ENCODE peak calls at places on chromosomes 16 and 17, in six cellular contexts. I is IMR-90, U is neuronal stem cell, F is H1, N is mesenchymal stem cell, X is trophoblast cell. W is an unnamed sample.

GRCh38 chr17:29181226-29181625 is 1.0 kb upstream of the MYO18A start:
- DNase-seq in F (no peak), N (no peak), X (no peak), I (no peak), U (no peak), W (peak; percentile 24)

GRCh38 chr16:29809031-29809747 is 2.8 kb upstream of the PRRT2 start:
- DNase-seq in X (no peak), U (no peak), F (no peak), I (no peak), N (no peak), W (no peak)

GRCh38 chr17:4719684-4720221 is 9.3 kb downstream of the ARRB2 start:
- DNase-seq in F (no peak), X (no peak), U (no peak), N (no peak), I (no peak), W (no peak)

GRCh38 chr17:81832608-81833159 is 407 bp downstream of the MCRIP1 start:
- DNase-seq in I (no peak), F (peak; percentile 71), X (peak; percentile 31), U (no peak), N (peak; percentile 44), W (no peak)

GRCh38 chr16:19765860-19766553 is 47.9 kb downstream of the IQCK start:
- DNase-seq in F (no peak), X (no peak), I (no peak), N (no peak), U (no peak), W (no peak)

GRCh38 chr16:23359092-23359760 is 57.1 kb downstream of the SCNN1B start:
- DNase-seq in X (peak; percentile 11), I (peak; percentile 5), N (no peak), F (no peak), U (no peak), W (no peak)

GRCh38 chr16:78706637-78707036 is 607.2 kb downstream of the WWOX start:
- DNase-seq in N (no peak), U (no peak), I (no peak), F (no peak), X (no peak), W (no peak)

GRCh38 chr17:77834170-77835115 is 124.1 kb upstream of the TNRC6C start:
- DNase-seq in U (no peak), F (no peak), X (peak; percentile 78), N (peak; percentile 84), I (peak; percentile 86), W (peak; percentile 84)

GRCh38 chr16:1174477-1175357 is 21.8 kb downstream of the CACNA1H start:
- DNase-seq in U (no peak), I (peak; percentile 51), F (no peak), N (peak; percentile 41), X (no peak), W (no peak)

GRCh38 chr16:81634380-81635121 is 144.5 kb upstream of the PLCG2 start:
- DNase-seq in U (no peak), N (peak; percentile 37), F (no peak), X (no peak), I (peak; percentile 73), W (no peak)

GRCh38 chr17:77613181-77613580 is 345.3 kb upstream of the TNRC6C start:
- DNase-seq in I (no peak), U (no peak), X (no peak), F (no peak), N (no peak), W (no peak)

GRCh38 chr17:3448059-3448630 is 14.5 kb upstream of the OR1E2 start:
- DNase-seq in X (no peak), N (no peak), U (no peak), I (no peak), F (no peak), W (no peak)

GRCh38 chr17:59626756-59627155 is 7.1 kb downstream of the CLTC start:
- DNase-seq in U (no peak), X (no peak), I (no peak), F (no peak), N (no peak), W (no peak)

GRCh38 chr17:76707985-76708807 is 2.6 kb downstream of the MXRA7 start:
- DNase-seq in F (peak; percentile 87), N (peak; percentile 49), X (no peak), U (peak; percentile 72), I (no peak), W (peak; percentile 93)

GRCh38 chr17:69677130-69677529 is 262.6 kb downstream of the MAP2K6 start:
- DNase-seq in U (no peak), X (no peak), N (no peak), I (no peak), F (no peak), W (no peak)

GRCh38 chr17:43720311-43721060 is 38.1 kb downstream of the SOST start:
- DNase-seq in N (peak; percentile 61), U (peak; percentile 68), I (peak; percentile 43), F (peak; percentile 81), X (peak; percentile 45), W (peak; percentile 81)

GRCh38 chr17:40852378-40852777 is 14.6 kb downstream of the KRT12 start:
- DNase-seq in U (no peak), F (no peak), X (no peak), I (no peak), N (no peak), W (no peak)
- H4K91ac ChIP-seq in U (no peak overlapping the region), F (no peak overlapping the region), X (no peak overlapping the region), I (no peak overlapping the region), N (no peak overlapping the region), W (no peak overlapping the region)

DNA sequence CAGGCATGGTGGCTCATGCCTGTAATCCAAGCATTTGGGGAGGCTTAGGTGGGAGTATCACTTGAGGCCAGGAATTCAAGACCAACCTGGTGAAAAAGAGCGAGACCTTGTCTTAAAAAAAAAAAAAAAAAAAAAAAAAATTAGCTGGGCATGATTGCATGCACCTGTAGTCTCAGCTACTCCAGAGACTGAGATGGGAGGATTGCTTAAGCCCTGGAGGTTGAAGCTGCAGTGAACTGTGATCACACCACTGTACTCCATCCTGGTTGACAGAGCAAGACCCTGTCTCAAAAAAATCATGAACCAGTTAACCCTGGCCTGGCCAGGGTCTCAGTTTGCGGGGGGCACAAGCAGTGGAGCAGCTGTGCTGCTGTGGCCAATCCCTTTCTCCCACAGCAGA is 48.5 kb downstream of the LDHD start:
- DNase-seq in U (no peak), F (no peak), X (no peak), N (no peak), I (no peak), W (no peak)
- H4K91ac ChIP-seq in U (no peak overlapping the region), F (no peak overlapping the region), X (no peak overlapping the region), N (no peak overlapping the region), I (no peak overlapping the region), W (no peak overlapping the region)

DNA sequence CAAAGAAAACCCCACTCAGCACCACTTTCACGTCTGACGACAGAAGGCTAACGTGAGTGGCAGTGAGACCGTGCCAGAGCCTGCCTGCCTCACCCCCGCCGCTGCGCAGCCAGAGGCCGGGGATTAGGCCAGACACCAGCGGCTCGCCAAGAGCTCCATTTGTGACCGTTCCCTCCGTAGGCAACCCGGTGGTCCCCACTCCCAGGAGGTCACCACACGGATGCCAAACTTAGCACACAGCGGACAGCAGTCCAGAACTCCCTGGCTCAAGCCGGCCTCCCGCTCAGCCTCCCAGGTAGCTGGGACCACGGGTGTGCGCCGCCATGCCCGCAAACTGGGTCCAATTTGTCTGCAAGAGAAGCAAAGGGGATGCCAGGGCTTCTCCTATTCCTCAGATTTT is 104.6 kb downstream of the ANKRD11 start:
- DNase-seq in F (no peak), I (no peak), N (no peak), U (no peak), X (no peak), W (no peak)
- H4K91ac ChIP-seq in F (no peak overlapping the region), I (no peak overlapping the region), N (no peak overlapping the region), U (no peak overlapping the region), X (no peak overlapping the region), W (no peak overlapping the region)

GRCh38 chr17:74739227-74739831 is 2.3 kb downstream of the RAB37 start:
- DNase-seq in I (no peak), F (no peak), U (no peak), X (no peak), N (no peak), W (no peak)
- H4K91ac ChIP-seq in I (no peak overlapping the region), F (no peak overlapping the region), U (no peak overlapping the region), X (no peak overlapping the region), N (no peak overlapping the region), W (no peak overlapping the region)

DNA sequence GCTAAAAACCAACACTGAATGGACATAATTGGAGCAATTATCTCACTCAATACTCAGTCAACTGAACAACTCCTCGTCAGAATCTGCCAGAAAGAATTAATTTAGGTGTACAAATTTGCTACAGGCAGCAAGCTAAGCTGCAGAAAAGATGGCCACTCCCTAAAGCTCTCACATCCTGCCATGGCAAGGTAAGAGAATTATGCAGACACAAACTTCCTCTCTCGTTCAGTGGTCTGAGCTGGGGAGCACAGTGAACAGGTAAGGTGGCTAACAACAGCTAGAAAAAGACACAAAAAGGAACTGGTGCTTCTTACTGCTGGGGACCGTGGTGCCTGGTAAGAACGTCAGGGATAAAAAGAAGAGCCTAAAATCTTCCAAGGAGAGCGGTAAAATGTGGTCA is 74.9 kb upstream of the BCAR1 start:
- DNase-seq in F (no peak), I (no peak), U (no peak), N (no peak), X (no peak), W (no peak)
- H4K91ac ChIP-seq in F (no peak overlapping the region), I (no peak overlapping the region), U (no peak overlapping the region), N (peak overlapping the region; percentile 70), X (no peak overlapping the region), W (no peak overlapping the region)

GRCh38 chr17:80662557-80662956 is 117.9 kb downstream of the RPTOR start:
- DNase-seq in I (no peak), N (no peak), U (no peak), X (no peak), F (no peak), W (no peak)

GRCh38 chr17:80665792-80666191 is 121.2 kb downstream of the RPTOR start:
- DNase-seq in N (no peak), F (no peak), I (no peak), X (peak; percentile 84), U (no peak), W (no peak)

GRCh38 chr17:80664217-80664780 is 119.7 kb downstream of the RPTOR start:
- DNase-seq in X (no peak), F (no peak), N (peak; percentile 57), I (no peak), U (no peak), W (no peak)

GRCh38 chr17:80666867-80667266 is 122.2 kb downstream of the RPTOR start:
- DNase-seq in U (no peak), F (no peak), X (peak; percentile 42), N (no peak), I (no peak), W (no peak)

GRCh38 chr17:80663783-80664206 is 119.2 kb downstream of the RPTOR start:
- DNase-seq in I (peak; percentile 84), U (no peak), N (peak; percentile 91), X (no peak), F (no peak), W (no peak)
- H4K91ac ChIP-seq in I (peak overlapping the region; percentile 50), U (no peak overlapping the region), N (no peak overlapping the region), X (no peak overlapping the region), F (no peak overlapping the region), W (no peak overlapping the region)

DNA sequence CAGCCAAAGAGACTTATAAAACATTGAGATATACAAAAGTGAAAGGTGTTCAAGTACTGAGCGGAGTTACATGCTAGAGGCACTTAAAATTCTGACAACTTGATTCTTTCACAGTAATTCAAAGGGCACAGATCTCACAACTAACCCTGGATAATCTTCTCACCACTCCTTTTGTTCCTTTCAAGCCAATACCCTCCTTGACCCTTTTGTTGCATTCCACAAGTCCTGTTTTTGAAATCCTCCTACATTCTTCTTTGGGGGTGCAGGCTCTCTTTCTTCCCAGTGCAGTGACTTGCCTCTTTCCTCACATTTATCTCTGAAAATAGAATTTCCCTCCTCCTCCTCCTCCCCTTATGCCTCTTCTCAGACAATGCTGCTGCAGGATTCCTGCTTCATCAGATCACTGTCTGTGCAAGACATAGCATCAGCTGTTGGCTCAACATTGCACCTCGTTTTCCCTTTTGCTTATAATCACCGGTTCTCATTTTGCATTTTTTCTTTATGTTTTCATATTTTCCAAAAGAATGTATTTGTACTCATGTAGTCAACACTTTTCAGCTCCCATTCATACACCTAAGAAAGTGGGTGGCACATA is 199.3 kb downstream of the CDH8 start:
- DNase-seq in F (no peak), X (no peak), N (no peak), I (no peak), U (peak; percentile 80), W (no peak)
- H4K91ac ChIP-seq in F (no peak overlapping the region), X (no peak overlapping the region), N (no peak overlapping the region), I (no peak overlapping the region), U (no peak overlapping the region), W (no peak overlapping the region)

W was measured in H9.